ENCODE peak calls at places on chromosomes 3 and 15, in six cellular contexts. B, G, H, L, N and E are unnamed samples.

GRCh38 chr3:25603703-25604102 is 61.0 kb downstream of the TOP2B start:
- DNase-seq in G (no peak), B (no peak), N (no peak), H (no peak), L (no peak), E (no peak)

GRCh38 chr3:109569121-109569520 is 231.8 kb upstream of the DPPA4 start:
- DNase-seq in B (no peak), G (no peak), H (no peak), N (no peak), L (no peak), E (no peak)

GRCh38 chr3:186273586-186273985 is 88.4 kb downstream of the DGKG start:
- DNase-seq in G (no peak), B (no peak), L (no peak), N (no peak), H (no peak), E (no peak)

GRCh38 chr3:23762214-23763039 is 43.3 kb upstream of the UBE2E1 start:
- DNase-seq in B (no peak), N (no peak), G (no peak), L (no peak), H (no peak), E (no peak)

GRCh38 chr3:188643736-188644135 is 489.8 kb downstream of the LPP start:
- DNase-seq in H (no peak), G (no peak), B (no peak), N (no peak), L (no peak), E (no peak)

GRCh38 chr15:22956980-22957264 is 23.2 kb downstream of the CYFIP1 start:
- DNase-seq in L (no peak), N (no peak), G (no peak), H (no peak), B (no peak), E (no peak)

GRCh38 chr3:6994081-6994668 is 133.3 kb downstream of the GRM7 start:
- DNase-seq in L (no peak), B (no peak), H (no peak), N (no peak), G (no peak), E (no peak)

GRCh38 chr3:137012097-137012501 is 54.3 kb downstream of the IL20RB start:
- DNase-seq in G (no peak), H (no peak), B (no peak), L (no peak), N (no peak), E (no peak)

GRCh38 chr3:197750863-197751737 is 1.4 kb downstream of the FYTTD1 start:
- DNase-seq in N (peak; percentile 17), L (peak; percentile 40), H (no peak), B (no peak), G (no peak), E (no peak)

GRCh38 chr3:44105571-44105970 is 136.1 kb upstream of the TOPAZ1 start:
- DNase-seq in G (no peak), H (no peak), L (no peak), B (no peak), N (no peak), E (peak; percentile 34)
- TF ChIP-seq CTCF in G (no peak), H (no peak), L (no peak), B (no peak), N (no peak), E (no peak)

GRCh38 chr3:57436195-57436761 is 107.9 kb downstream of the DNAH12 start:
- DNase-seq in N (no peak), B (no peak), G (no peak), L (no peak), H (no peak), E (no peak)

DNA sequence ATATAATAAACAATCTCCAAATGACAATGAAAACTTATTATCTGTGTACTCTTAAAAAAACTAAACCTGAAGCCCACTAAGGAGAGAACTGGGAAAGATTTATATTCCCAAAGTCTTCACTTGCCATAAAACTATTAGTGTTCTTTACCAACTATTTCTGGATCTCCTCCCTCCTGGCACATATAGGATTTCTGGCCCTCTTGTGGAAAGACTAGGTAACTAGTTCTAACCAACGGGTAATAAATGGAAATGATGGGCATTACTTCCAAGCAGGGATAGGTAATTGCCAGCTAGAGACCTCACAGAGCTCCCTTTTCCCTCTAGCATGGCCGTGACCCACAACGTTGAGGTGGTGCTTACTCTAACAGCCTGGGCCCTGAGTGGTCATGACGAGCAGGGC is 110.1 kb downstream of the DNAH12 start:
- DNase-seq in L (no peak), G (no peak), H (no peak), B (peak; percentile 27), N (peak; percentile 6), E (no peak)
- TF ChIP-seq CTCF in L (no peak), G (peak; percentile 75), H (peak; percentile 50), B (peak; percentile 39), N (peak; percentile 55), E (peak; percentile 60)

GRCh38 chr15:89104172-89104564 is 15.9 kb downstream of the ABHD2 start:
- DNase-seq in H (no peak), N (no peak), L (no peak), G (no peak), B (no peak), E (no peak)
- TF ChIP-seq CTCF in H (no peak), N (no peak), L (no peak), G (no peak), B (no peak), E (no peak)

GRCh38 chr15:100686021-100686724 is 83.8 kb downstream of the ASB7 start:
- DNase-seq in H (no peak), L (no peak), B (no peak), N (no peak), G (no peak), E (no peak)

GRCh38 chr15:100684591-100684990 is 82.2 kb downstream of the ASB7 start:
- DNase-seq in N (no peak), L (no peak), H (no peak), B (no peak), G (no peak), E (no peak)

GRCh38 chr15:100687532-100688215 is 85.3 kb downstream of the ASB7 start:
- DNase-seq in N (no peak), H (no peak), G (no peak), B (no peak), L (no peak), E (no peak)

GRCh38 chr15:100688549-100689120 is 86.2 kb downstream of the ASB7 start:
- DNase-seq in H (no peak), G (no peak), L (no peak), N (no peak), B (no peak), E (no peak)

GRCh38 chr15:100686725-100687488 is 84.5 kb downstream of the ASB7 start:
- DNase-seq in N (no peak), H (no peak), L (no peak), B (no peak), G (no peak), E (no peak)
- TF ChIP-seq CTCF in N (no peak), H (no peak), L (no peak), B (no peak), G (no peak), E (no peak)

DNA sequence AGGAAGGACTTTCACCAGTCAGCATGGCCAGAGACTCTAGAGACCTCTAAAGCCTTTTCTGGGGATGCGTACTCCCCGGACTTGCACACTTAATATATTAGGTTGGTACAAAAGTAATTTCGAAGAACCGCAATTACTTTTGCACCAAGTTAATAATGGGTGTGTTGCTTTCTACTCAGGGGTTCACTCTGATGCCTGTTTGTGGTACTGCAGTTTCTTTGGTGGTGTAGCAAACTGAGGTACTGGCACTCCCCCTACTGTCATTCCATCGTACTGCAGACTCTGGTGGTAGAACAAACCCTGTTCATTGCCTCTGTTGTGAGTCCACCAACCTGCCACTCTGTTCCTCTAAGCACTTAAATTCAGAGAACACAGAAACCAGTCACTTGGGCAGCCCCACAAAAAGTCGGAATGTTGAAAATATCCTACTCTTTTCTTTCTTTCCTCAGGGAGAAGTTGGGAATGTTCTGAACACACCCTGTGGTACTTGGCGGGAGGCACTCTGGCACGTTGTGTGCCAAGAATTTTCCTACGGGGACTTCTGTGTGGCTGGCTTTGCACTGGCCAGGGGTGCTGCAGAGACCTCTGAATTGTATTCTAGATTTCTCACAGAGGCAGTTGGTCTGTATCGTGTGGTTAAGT is 46.3 kb downstream of the GABRG3 start:
- DNase-seq in B (peak; percentile 87), N (peak; percentile 85), L (peak; percentile 68), H (no peak), G (no peak), E (no peak)
- TF ChIP-seq CTCF in B (peak; percentile 88), N (peak; percentile 91), L (peak; percentile 31), H (peak; percentile 78), G (peak; percentile 91), E (peak; percentile 90)

GRCh38 chr3:45497963-45498362 is 96.6 kb upstream of the LIMD1 start:
- DNase-seq in N (no peak), G (no peak), L (no peak), H (no peak), B (no peak), E (no peak)

GRCh38 chr3:45496550-45496949 is 98.0 kb upstream of the LIMD1 start:
- DNase-seq in N (no peak), H (no peak), G (no peak), L (no peak), B (no peak), E (no peak)

GRCh38 chr3:45498532-45498931 is 96.0 kb upstream of the LIMD1 start:
- DNase-seq in L (no peak), N (peak; percentile 17), G (no peak), B (no peak), H (no peak), E (no peak)

GRCh38 chr3:45503904-45504651 is 90.5 kb upstream of the LIMD1 start:
- DNase-seq in B (no peak), G (no peak), N (no peak), L (no peak), H (no peak), E (no peak)

DNA sequence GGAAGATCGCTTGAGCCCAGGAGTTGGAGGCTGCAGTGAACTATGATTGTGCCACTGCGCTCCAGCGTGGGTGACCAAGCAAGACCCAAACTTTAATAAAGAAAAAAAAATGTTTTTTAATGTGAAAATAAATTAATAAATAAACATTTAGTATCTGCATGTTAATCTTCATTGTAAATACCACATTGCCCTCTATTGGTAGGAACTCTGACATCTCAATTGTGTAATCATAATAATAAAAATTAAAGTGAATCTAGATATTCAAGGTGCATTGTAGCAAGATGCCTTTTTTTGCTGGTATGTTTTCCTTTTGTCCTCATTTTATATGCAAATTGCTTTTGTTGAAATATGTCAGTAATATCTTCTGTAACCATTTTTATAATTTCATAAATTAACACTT is 95.0 kb upstream of the LIMD1 start:
- DNase-seq in N (no peak), G (no peak), L (no peak), B (peak; percentile 19), H (no peak), E (no peak)
- TF ChIP-seq CTCF in N (no peak), G (peak; percentile 69), L (no peak), B (peak; percentile 61), H (peak; percentile 49), E (peak; percentile 66)